ENCODE peak calls at places on chromosomes 3 and 15, in seven cellular contexts. V, I, M, Y, A, W and K are unnamed samples. For H3K4me1, the result is how much of the 10 kb centered on the place peaks cover.

GRCh38 chr15:40930430-40931299 is 1.5 kb downstream of the DLL4 start:
- DNase-seq in V (peak), I (peak), M (no peak), Y (peak), A (no peak), W (no peak), K (peak)

GRCh38 chr15:101153801-101154656 is 97.8 kb downstream of the CHSY1 start:
- DNase-seq in V (no peak), I (no peak), M (no peak), Y (no peak), A (no peak), W (no peak), K (no peak)

GRCh38 chr15:74843891-74844299 is 939 bp upstream of the ULK3 start:
- DNase-seq in V (no peak), I (no peak), M (no peak), Y (no peak), A (no peak), W (no peak), K (no peak)

GRCh38 chr15:56076651-56077050 is 83.2 kb upstream of the NEDD4 start:
- DNase-seq in V (no peak), I (no peak), M (no peak), Y (no peak), A (no peak), W (no peak), K (no peak)

GRCh38 chr3:168364992-168365391 is 269.3 kb upstream of the GOLIM4 start:
- DNase-seq in V (no peak), I (no peak), M (no peak), Y (no peak), A (no peak), W (no peak), K (no peak)

GRCh38 chr3:52534281-52535183 is 875 bp upstream of the NT5DC2 start:
- DNase-seq in V (peak), I (peak), M (no peak), Y (peak), A (no peak), W (peak), K (no peak)

GRCh38 chr15:80856809-80857377 is 77.7 kb downstream of the CEMIP start:
- DNase-seq in V (no peak), I (no peak), M (no peak), Y (peak), A (no peak), W (no peak), K (no peak)

GRCh38 chr15:77579498-77580188 is 53.1 kb downstream of the LINGO1 start:
- DNase-seq in V (no peak), I (no peak), M (no peak), Y (no peak), A (no peak), W (no peak), K (no peak)

GRCh38 chr3:179233043-179233442 is 17.9 kb downstream of the KCNMB3 start:
- DNase-seq in V (no peak), I (no peak), M (no peak), Y (no peak), A (no peak), W (no peak), K (no peak)
- H3K23ac ChIP-seq in V (no peak), I (no peak), M (no peak), Y (no peak), A (no peak), W (no peak), K (no peak)

DNA sequence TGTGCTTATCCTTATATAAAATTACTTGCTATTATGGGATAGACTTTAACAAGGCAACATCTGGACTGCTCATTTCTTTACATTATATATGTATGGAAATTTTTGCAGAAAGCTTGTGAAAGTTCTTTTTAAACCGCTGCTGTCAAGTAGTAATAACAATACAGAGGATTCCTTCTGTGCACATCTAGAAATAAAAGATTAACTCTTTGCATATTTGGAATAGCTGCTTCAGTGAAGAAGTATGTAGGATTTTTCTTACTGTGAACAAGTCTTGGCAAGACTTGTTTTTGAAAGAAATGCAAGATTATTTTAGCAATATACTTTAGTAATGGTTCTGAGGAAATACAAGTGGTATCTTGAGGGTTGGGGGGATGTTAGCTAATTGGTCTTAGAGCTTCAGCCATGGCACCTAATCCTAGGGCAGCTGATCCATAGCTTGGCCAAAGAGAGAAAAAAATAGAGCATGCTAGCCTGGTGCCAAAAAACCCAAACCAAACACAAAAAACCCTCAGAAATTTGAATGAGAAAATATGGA is 4.3 kb downstream of the PRKCI start:
- DNase-seq in V (peak), I (no peak), M (no peak), Y (no peak), A (no peak), W (no peak), K (no peak)
- H3K4me1 ChIP-seq in V (under half), I (under half), M (under half), Y (under half), A (under half), W (under half), K (under half)

DNA sequence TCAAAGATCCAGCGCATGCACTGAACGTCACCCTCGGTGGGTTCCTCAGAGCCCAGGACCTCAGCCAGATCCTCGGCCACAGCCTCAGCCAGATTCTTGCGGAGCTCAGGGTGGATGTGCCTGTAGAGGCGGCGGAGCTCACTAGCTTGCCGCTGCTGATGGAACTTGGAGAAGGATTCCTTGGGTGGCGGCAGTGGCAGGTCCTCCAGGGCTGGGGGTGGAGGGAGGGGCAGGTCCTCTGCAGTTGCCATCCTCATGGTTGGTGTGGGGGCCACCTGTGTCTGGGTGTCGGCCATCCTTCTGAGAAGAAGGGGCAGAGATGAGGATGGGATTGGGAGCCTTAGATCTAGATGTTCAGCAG is 3.3 kb downstream of the XIRP1 start:
- DNase-seq in V (no peak), I (peak), M (no peak), Y (no peak), A (no peak), W (no peak), K (no peak)
- H3K4ac ChIP-seq in V (no peak), I (no peak), M (no peak), Y (no peak), A (no peak), W (no peak), K (no peak)

DNA sequence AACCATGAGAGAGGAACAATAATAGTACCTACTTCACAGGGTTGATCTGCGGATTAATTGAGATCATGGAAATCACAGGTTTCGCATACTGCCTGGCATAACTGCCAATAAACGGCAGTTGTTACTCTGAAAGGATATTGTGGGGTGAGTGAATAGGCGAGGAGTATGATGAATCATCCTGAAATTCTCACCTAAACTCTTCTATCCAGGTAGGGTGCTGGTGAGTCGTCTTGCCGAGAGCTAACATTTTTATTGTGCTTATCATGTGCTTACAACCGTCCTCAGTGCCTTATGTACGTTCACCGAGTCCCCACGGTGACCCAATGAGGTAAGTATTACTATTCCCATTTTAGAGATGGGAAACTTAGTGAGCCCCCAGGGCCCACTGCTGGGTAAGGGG is 52.4 kb upstream of the SRGAP3 start:
- DNase-seq in V (no peak), I (no peak), M (no peak), Y (peak), A (no peak), W (no peak), K (no peak)
- H3K23ac ChIP-seq in V (no peak), I (no peak), M (no peak), Y (no peak), A (no peak), W (no peak), K (no peak)